ENCODE peak calls at places on chromosome 13, in four cellular contexts. C is GM12891, K is H1, I is GM12878. X is an unnamed sample.

GRCh38 chr13:21668665-21669599 is 1.9 kb upstream of the FGF9 start:
- DNase-seq in K (peak), I (no peak), C (no peak), X (no peak)

GRCh38 chr13:80840313-80840976 is 499.5 kb upstream of the SPRY2 start:
- DNase-seq in I (no peak), K (no peak), C (no peak), X (no peak)

GRCh38 chr13:110001622-110002275 is 215.4 kb upstream of the IRS2 start:
- DNase-seq in K (no peak), C (no peak), I (no peak), X (no peak)

GRCh38 chr13:109790951-109791605 is 4.7 kb upstream of the IRS2 start:
- DNase-seq in I (no peak), K (no peak), C (no peak), X (no peak)

GRCh38 chr13:59261928-59262488 is 901.7 kb downstream of the DIAPH3 start:
- DNase-seq in K (peak), I (no peak), C (no peak), X (no peak)

GRCh38 chr13:49620170-49620621 is 8.1 kb upstream of the ARL11 start:
- DNase-seq in C (no peak), I (no peak), K (no peak), X (peak)

GRCh38 chr13:36395280-36395679 is 37.0 kb upstream of the CCNA1 start:
- DNase-seq in I (no peak), C (no peak), K (no peak), X (no peak)

GRCh38 chr13:68257111-68257842 is 1027.1 kb upstream of the PCDH9 start:
- DNase-seq in I (no peak), K (no peak), C (no peak), X (no peak)

GRCh38 chr13:48876289-48876688 is 99.4 kb upstream of the FNDC3A start:
- DNase-seq in I (no peak), C (no peak), K (peak), X (no peak)

GRCh38 chr13:110466261-110466660 is 95.3 kb downstream of the RAB20 start:
- DNase-seq in I (no peak), K (no peak), C (no peak), X (no peak)

GRCh38 chr13:20174656-20175405 is 14.0 kb upstream of the GJA3 start:
- DNase-seq in I (peak), K (no peak), C (peak), X (peak)

GRCh38 chr13:33181264-33181663 is 104.3 kb downstream of the STARD13 start:
- DNase-seq in C (no peak), K (no peak), I (no peak), X (no peak)

GRCh38 chr13:34065915-34066314 is 248.0 kb downstream of the RFC3 start:
- DNase-seq in C (no peak), K (no peak), I (no peak), X (no peak)

GRCh38 chr13:83325454-83325853 is 556.8 kb downstream of the SLITRK1 start:
- DNase-seq in C (no peak), K (no peak), I (no peak), X (no peak)

GRCh38 chr13:31424130-31424729 is 224.5 kb downstream of the B3GLCT start:
- DNase-seq in C (peak), I (peak), K (peak), X (peak)

GRCh38 chr13:107258599-107259187 is 690.8 kb upstream of the ARGLU1 start:
- DNase-seq in C (no peak), I (no peak), K (no peak), X (no peak)

GRCh38 chr13:84946144-84946543 is 853.1 kb downstream of the SLITRK6 start:
- DNase-seq in C (no peak), K (no peak), I (no peak), X (no peak)

GRCh38 chr13:77492982-77493381 is 42.5 kb upstream of the SCEL start:
- DNase-seq in K (no peak), C (no peak), I (no peak), X (no peak)

GRCh38 chr13:25114220-25114619 is 18.3 kb downstream of the PABPC3 start:
- DNase-seq in C (peak), I (peak), K (peak), X (peak)

GRCh38 chr13:66353664-66354063 is 876.5 kb downstream of the PCDH9 start:
- DNase-seq in I (no peak), K (no peak), C (no peak), X (no peak)

GRCh38 chr13:92991687-92992086 is 234.9 kb upstream of the GPC6 start:
- DNase-seq in K (no peak), I (no peak), C (no peak), X (no peak)

GRCh38 chr13:99280166-99280565 is 22.0 kb upstream of the GPR18 start:
- DNase-seq in I (no peak), C (no peak), K (no peak), X (no peak)

GRCh38 chr13:60396783-60397692 is at the start of gene TDRD3:
- DNase-seq in K (peak), C (peak), I (peak), X (peak)

GRCh38 chr13:60396008-60396782 is 825 bp upstream of the TDRD3 start:
- DNase-seq in I (peak), C (peak), K (peak), X (peak)

GRCh38 chr13:60398949-60399589 is 2.0 kb downstream of the TDRD3 start:
- DNase-seq in K (no peak), C (no peak), I (no peak), X (no peak)

GRCh38 chr13:60398438-60398891 is 1.4 kb downstream of the TDRD3 start:
- DNase-seq in K (no peak), C (no peak), I (no peak), X (no peak)

DNA sequence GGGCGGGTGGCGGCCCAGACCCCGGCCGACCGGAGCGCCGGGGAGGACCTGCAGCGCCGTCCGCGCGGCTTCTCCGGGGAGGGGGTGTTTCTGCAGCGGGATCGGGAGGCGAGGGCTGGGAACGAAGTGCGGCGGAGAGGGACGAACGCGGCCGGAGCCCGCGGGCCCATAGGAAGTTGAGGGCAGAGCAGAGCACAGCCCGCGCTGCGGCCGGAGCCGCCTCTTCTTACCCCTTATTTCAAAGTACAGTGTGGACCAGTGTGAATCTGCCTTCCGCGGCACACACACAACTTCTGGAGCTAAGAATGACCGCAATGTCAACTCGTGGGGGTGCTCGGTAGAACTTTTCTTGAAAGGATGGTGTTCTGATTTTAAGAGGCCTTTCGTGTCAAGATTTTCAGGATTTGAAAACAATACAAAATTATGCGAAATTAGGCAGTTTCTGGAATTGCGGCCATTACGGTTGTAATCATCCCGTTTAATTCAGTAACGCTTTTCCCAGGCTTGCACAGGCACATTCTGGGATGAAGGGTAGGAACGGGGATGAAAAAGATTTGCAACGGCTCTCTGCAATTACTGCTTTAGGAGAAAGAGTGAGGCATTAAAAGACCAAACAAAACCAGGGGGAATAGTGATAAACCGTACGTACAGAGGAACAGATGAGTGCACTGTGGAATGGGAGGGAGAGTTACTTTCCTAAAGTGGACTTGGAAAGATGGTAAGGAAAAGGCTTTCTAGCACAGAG is 845 bp downstream of the TDRD3 start:
- DNase-seq in I (no peak), C (peak), K (no peak), X (no peak)
- TF ChIP-seq POLR2A in I (peak), C (peak), K (peak), X (peak)

DNA sequence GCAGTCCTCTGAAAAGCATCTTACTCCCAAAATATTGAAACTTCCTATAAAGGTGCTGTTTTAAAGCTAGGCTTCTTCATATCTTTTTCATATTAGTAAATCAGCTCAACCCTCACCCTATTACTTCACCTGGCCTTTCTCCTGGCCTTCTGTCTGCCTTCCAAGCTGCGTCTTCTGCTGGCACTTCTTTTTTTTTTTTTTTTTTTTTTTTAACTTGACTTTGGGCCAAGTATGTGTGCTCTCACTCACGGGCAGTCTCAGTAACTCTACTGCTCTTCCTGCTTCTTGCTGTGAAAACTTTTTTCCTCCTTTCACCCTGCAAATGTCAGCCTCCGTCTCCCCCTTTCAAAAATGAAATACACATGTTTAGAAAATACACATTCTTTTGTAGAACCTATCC is 41.2 kb upstream of the KCTD4 start:
- DNase-seq in C (no peak), K (no peak), I (no peak), X (no peak)
- TF ChIP-seq TAF1 in C (no peak), K (no peak), I (no peak), X (no peak)

GRCh38 chr13:29136341-29136740 is 316.2 kb downstream of the MTUS2 start:
- DNase-seq in K (no peak), I (no peak), C (no peak), X (no peak)
- TF ChIP-seq POLR2A in K (no peak), I (no peak), C (no peak), X (no peak)

GRCh38 chr13:98039964-98040363 is 86.5 kb downstream of the IPO5 start:
- DNase-seq in C (no peak), K (no peak), I (no peak), X (no peak)

GRCh38 chr13:98044301-98044700 is 90.8 kb downstream of the IPO5 start:
- DNase-seq in C (no peak), I (no peak), K (no peak), X (no peak)

GRCh38 chr13:98039261-98039660 is 85.8 kb downstream of the IPO5 start:
- DNase-seq in C (no peak), K (no peak), I (no peak), X (no peak)

GRCh38 chr13:98035373-98035772 is 81.9 kb downstream of the IPO5 start:
- DNase-seq in C (no peak), K (no peak), I (no peak), X (no peak)

DNA sequence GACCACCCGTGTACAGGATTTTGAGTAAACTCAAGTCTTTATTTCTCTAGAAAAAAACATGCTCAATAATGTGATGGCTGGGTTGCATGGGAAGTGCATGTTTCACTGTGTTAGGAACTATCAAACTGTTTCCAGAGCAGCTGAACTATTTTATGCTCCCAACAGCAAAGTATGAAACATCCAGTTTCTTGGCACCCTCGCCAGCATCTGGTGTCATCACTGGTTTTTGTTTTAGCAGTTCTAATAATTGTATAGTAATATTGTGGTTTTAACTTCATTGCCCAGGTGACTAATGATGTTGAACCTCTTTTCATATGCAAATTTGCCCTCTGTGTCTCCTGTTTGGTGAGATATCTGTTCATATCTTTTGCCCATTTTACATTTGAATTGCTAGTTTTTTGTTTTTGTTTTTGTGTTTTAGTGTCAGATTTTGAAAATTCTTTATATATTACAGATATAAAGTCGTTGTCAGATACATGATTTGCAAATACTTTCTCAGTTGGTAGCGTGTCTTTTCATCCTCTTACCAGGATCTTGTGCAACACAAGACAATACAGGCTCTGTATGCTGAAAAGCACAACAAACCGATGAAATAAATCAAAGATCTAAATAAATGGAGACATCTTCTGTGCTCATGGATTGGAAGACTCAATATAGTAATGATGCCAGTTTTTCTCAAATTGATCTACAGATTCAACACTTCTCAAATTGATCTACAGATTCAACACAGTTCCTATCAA is 87.8 kb downstream of the IPO5 start:
- DNase-seq in C (no peak), I (no peak), K (no peak), X (no peak)
- TF ChIP-seq TAF1 in C (no peak), I (no peak), K (no peak), X (no peak)

GRCh38 chr13:111847964-111848363 is 219.0 kb upstream of the SOX1 start:
- DNase-seq in C (no peak), K (no peak), I (no peak), X (no peak)
- TF ChIP-seq POLR2A in C (no peak), K (no peak), I (no peak), X (no peak)

GRCh38 chr13:113918580-113918979 is 54.7 kb upstream of the GAS6 start:
- DNase-seq in C (no peak), K (peak), I (no peak), X (no peak)

GRCh38 chr13:113916330-113916815 is 52.5 kb upstream of the GAS6 start:
- DNase-seq in K (no peak), C (no peak), I (no peak), X (no peak)

GRCh38 chr13:113917523-113918371 is 53.9 kb upstream of the GAS6 start:
- DNase-seq in C (no peak), I (no peak), K (peak), X (no peak)

GRCh38 chr13:113915786-113916329 is 52.0 kb upstream of the GAS6 start:
- DNase-seq in C (no peak), K (no peak), I (no peak), X (no peak)

DNA sequence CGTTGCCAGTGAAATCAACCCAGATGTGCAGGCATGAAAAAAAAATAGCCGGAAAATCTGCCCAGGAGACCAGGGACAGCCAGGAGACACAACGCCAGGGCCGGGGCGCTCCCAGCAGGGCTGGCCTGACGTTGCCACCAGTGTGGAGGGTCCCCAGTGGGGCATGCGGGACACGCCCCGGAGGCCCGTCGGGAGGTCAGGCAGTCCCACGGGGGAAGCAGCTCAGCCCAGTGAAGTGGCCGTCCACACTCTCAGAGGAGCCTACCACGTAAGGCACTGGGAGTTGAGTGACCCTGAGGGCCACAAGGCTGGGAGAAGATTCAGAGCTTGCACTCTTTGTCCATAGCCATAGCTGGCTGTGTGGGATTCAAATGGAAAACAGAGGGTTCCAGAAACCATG is 53.2 kb upstream of the GAS6 start:
- DNase-seq in C (no peak), I (no peak), K (no peak), X (no peak)
- TF ChIP-seq TAF1 in C (no peak), I (no peak), K (no peak), X (no peak)

GRCh38 chr13:23456437-23456836 is 22.9 kb upstream of the SACS start:
- DNase-seq in C (no peak), K (no peak), I (no peak), X (no peak)
- TF ChIP-seq POLR2A in C (no peak), K (no peak), I (no peak), X (no peak)

GRCh38 chr13:26386026-26386425 is 132.1 kb downstream of the CDK8 start:
- DNase-seq in I (no peak), C (no peak), K (no peak), X (no peak)
- TF ChIP-seq TAF1 in I (no peak), C (no peak), K (no peak), X (no peak)

DNA sequence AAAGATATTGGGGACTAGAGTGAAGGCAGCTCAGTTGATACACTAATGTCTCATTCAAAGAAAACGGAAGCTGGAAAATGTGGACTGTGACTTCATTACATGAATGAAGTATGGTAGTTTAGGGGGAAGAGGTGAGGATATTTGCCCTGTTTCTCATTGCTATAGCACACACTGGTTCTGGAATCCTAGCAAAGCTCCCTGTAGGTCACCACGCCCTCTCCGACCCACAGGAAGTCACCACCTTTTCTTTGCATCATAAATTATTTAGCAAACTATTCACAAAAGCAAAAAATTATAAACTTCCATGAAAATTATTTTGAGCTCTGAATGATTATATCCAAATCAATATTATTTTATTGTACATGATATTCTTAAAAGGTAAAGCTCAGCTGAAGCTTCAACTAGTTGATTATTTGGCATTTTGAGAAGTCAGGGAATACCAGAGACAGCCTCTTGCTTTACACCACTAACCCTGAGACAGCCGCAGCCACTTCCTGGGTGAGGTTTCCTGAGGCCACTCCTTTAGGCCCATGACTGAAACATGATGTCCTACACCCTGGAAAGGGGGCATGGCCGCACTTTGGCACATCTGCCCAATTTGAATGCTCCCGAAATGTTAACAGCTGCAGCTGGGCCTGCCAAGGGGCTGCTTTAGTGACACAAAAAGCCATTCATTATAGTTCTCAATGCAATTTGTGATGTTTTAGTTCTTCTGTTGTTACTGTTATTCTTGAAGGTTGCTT is 50.0 kb upstream of the WDFY2 start:
- DNase-seq in K (no peak), C (no peak), I (no peak), X (no peak)
- TF ChIP-seq POLR2A in K (no peak), C (no peak), I (no peak), X (no peak)

GRCh38 chr13:28333204-28333900 is 161.6 kb downstream of the FLT1 start:
- DNase-seq in I (no peak), C (no peak), K (no peak), X (no peak)

GRCh38 chr13:28327761-28328607 is 166.9 kb downstream of the FLT1 start:
- DNase-seq in C (no peak), I (no peak), K (no peak), X (no peak)

GRCh38 chr13:28325022-28325421 is 169.9 kb downstream of the FLT1 start:
- DNase-seq in K (no peak), C (no peak), I (no peak), X (no peak)

GRCh38 chr13:28326081-28326480 is 168.8 kb downstream of the FLT1 start:
- DNase-seq in C (no peak), I (no peak), K (no peak), X (no peak)

DNA sequence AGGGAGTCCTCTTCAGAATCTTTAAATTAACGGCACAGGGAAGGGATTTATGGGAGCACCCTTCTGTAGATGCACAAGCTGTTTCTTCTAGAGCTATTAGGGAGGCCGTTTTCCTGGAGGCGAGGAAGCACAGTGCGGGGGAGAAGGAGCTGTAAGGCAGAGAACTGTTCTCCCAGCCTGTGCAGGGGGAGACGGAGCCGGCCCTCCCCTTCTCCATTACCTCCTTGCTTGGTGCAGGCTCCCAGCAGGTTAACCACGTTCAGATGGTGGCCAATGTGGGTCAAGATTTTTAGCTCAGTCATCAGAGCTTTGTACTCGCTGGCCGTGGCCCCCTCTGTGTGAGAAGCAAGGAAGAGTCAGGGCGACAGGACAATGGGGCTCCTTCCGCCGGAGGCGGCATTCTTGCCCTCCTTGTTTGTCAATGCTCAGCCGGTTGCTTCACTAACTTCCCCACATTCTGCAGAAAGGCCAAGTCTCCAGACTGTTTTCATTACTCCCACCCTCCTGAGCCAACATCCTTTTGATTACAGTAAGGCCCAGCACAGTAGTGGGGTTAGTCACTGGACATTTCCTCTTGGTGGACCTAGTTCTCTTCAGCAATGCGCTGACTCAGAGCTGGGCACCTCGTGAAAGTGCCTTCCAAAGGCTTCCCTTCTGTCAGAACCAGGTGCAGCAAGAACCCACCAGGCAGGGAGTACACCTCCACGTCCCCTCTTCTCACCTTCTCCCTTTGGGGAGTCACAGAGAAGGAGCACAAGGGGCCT is 165.4 kb downstream of the FLT1 start:
- DNase-seq in K (no peak), C (no peak), I (no peak), X (no peak)
- TF ChIP-seq TAF1 in K (no peak), C (no peak), I (no peak), X (no peak)